ENCODE peak calls at places on chromosome 1, in four cellular contexts. Z is stimulated activated CD4-positive, alpha-beta T cell treated with anti-CD3 and anti-CD28 coated beads, Interleukin-2, amount 100 ng/mL, for 24 hours; M is A172; B is Calu3. H is an unnamed sample.

GRCh38 chr1:52914463-52914862 is 7.1 kb downstream of the ECHDC2 start:
- DNase-seq in Z (no peak), M (no peak), B (no peak), H (no peak)

GRCh38 chr1:154276797-154277196 is 4.4 kb downstream of the HAX1 start:
- DNase-seq in Z (peak; percentile 40), M (no peak), B (peak; percentile 31), H (peak; percentile 39)

GRCh38 chr1:243341074-243341473 is 85.2 kb downstream of the SDCCAG8 start:
- DNase-seq in Z (no peak), M (no peak), B (no peak), H (no peak)

GRCh38 chr1:92877792-92878191 is 46.0 kb downstream of the RPL5 start:
- DNase-seq in Z (no peak), M (no peak), B (no peak), H (no peak)

GRCh38 chr1:184822267-184822666 is 67.6 kb upstream of the EDEM3 start:
- DNase-seq in Z (no peak), M (no peak), B (no peak), H (no peak)

GRCh38 chr1:36083635-36084501 is at the start of gene TEKT2:
- DNase-seq in Z (no peak), M (no peak), B (peak; percentile 27), H (peak; percentile 75)

GRCh38 chr1:197838836-197839235 is 63.6 kb upstream of the DENND1B start:
- DNase-seq in Z (no peak), M (peak; percentile 79), B (no peak), H (no peak)

GRCh38 chr1:64553285-64553684 is 83.4 kb downstream of the CACHD1 start:
- DNase-seq in Z (no peak), M (no peak), B (no peak), H (no peak)

H was measured in NT2/D1.